ENCODE peak calls at places on chromosomes 3 and 15, in four cellular contexts. N is CD8-positive, alpha-beta T cell; U is gastrocnemius medialis; D is mammary epithelial cell. O is an unnamed sample.

GRCh38 chr15:88810449-88810848 is 7.2 kb downstream of the ACAN start:
- DNase-seq in N (no peak), U (no peak), D (peak), O (no peak)

GRCh38 chr3:48345946-48346572 is 12.6 kb upstream of the SPINK8 start:
- DNase-seq in U (no peak), N (no peak), D (no peak), O (no peak)

GRCh38 chr3:15575446-15575845 is 25.9 kb downstream of the HACL1 start:
- DNase-seq in D (no peak), N (no peak), U (no peak), O (no peak)

GRCh38 chr3:9901967-9902366 is 681 bp upstream of the IL17RE start:
- DNase-seq in U (no peak), D (no peak), N (no peak), O (no peak)

GRCh38 chr15:27656296-27656987 is 442.7 kb downstream of the OCA2 start:
- DNase-seq in U (no peak), D (no peak), N (no peak), O (no peak)

GRCh38 chr3:46280105-46280797 is 38.0 kb downstream of the CCR3 start:
- DNase-seq in N (peak), U (no peak), D (peak), O (no peak)

GRCh38 chr3:54511766-54512365 is 389.5 kb downstream of the CACNA2D3 start:
- DNase-seq in D (no peak), N (no peak), U (no peak), O (peak)

GRCh38 chr3:184954251-184954650 is 142.3 kb downstream of the VPS8 start:
- DNase-seq in D (no peak), U (no peak), N (no peak), O (no peak)

GRCh38 chr15:23397779-23398178 is 43.2 kb downstream of the GOLGA8S start:
- DNase-seq in N (no peak), D (no peak), U (no peak), O (no peak)

GRCh38 chr3:154139996-154140436 is 18.8 kb downstream of the ARHGEF26 start:
- DNase-seq in D (no peak), U (no peak), N (no peak), O (no peak)

GRCh38 chr3:196632033-196632751 is 7.3 kb upstream of the NRROS start:
- DNase-seq in U (peak), D (peak), N (peak), O (no peak)

GRCh38 chr3:107106316-107106715 is 270.9 kb upstream of the CCDC54 start:
- DNase-seq in U (no peak), D (peak), N (no peak), O (no peak)

GRCh38 chr3:73623996-73624362 is 762 bp downstream of the PDZRN3 start:
- DNase-seq in D (peak), U (peak), N (no peak), O (no peak)

GRCh38 chr15:31111091-31111647 is 9.6 kb upstream of the TRPM1 start:
- DNase-seq in D (no peak), N (no peak), U (no peak), O (no peak)

GRCh38 chr3:77816470-77816869 is 776.6 kb downstream of the ROBO2 start:
- DNase-seq in N (no peak), D (no peak), U (no peak), O (no peak)

GRCh38 chr3:10242182-10243065 is 5.8 kb upstream of the TATDN2 start:
- DNase-seq in N (peak), U (no peak), D (no peak), O (no peak)

GRCh38 chr3:50474717-50475116 is 28.7 kb downstream of the CACNA2D2 start:
- DNase-seq in U (no peak), D (peak), N (no peak), O (no peak)

GRCh38 chr3:78820497-78820896 is 947.3 kb downstream of the ROBO1 start:
- DNase-seq in U (no peak), N (no peak), D (no peak), O (no peak)

GRCh38 chr3:49469037-49469875 is 811 bp upstream of the DAG1 start:
- DNase-seq in D (peak), U (peak), N (no peak), O (no peak)

GRCh38 chr15:62941719-62942118 is 100.8 kb upstream of the TPM1 start:
- DNase-seq in U (no peak), N (no peak), D (no peak), O (no peak)

GRCh38 chr15:50066693-50067092 is 52.3 kb downstream of the ATP8B4 start:
- DNase-seq in D (no peak), U (no peak), N (no peak), O (no peak)

GRCh38 chr15:43127752-43128151 is 5.6 kb upstream of the TMEM62 start:
- DNase-seq in U (no peak), D (no peak), N (no peak), O (no peak)

GRCh38 chr3:107956991-107957467 is 133.8 kb downstream of the CD47 start:
- DNase-seq in U (peak), N (no peak), D (no peak), O (peak)

GRCh38 chr3:169457807-169458206 is 205.7 kb downstream of the MECOM start:
- DNase-seq in N (no peak), D (no peak), U (no peak), O (no peak)
- H3K27ac ChIP-seq in N (no peak), D (no peak), U (no peak), O (no peak)

GRCh38 chr15:52673312-52673711 is 5.9 kb downstream of the ATOSA start:
- DNase-seq in U (no peak), D (peak), N (no peak), O (no peak)

GRCh38 chr15:52672661-52673060 is 6.5 kb downstream of the ATOSA start:
- DNase-seq in N (no peak), D (no peak), U (no peak), O (no peak)

GRCh38 chr15:52673734-52674133 is 5.5 kb downstream of the ATOSA start:
- DNase-seq in D (no peak), U (no peak), N (no peak), O (no peak)

GRCh38 chr15:52677593-52677992 is 1.6 kb downstream of the ATOSA start:
- DNase-seq in U (no peak), N (no peak), D (no peak), O (no peak)

DNA sequence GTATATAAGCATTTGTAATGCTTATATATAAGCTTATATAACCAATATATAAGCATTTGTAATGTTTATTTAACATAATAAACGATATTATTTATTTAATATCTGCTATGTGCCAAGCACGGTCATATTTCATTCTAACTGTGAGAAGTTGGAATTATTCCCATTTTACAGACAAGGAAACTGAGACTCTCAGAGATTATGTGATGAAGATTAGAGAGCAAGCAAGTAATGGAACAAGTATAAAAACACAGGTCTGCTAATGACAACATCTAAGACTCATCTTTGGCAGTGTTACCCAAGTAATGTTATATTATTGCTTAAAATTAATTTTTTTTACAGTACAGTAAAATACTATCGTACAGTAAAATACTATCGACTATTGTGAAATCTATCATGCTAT is 4.4 kb downstream of the ATOSA start:
- DNase-seq in N (no peak), D (no peak), U (no peak), O (no peak)
- H3K4me3 ChIP-seq in N (no peak), D (no peak), U (peak), O (no peak)

GRCh38 chr15:39583586-39584265 is 2.8 kb downstream of the THBS1 start:
- DNase-seq in U (no peak), D (peak), N (no peak), O (no peak)
- TF ChIP-seq CTCF in U (no peak), D (peak), N (peak), O (no peak)

DNA sequence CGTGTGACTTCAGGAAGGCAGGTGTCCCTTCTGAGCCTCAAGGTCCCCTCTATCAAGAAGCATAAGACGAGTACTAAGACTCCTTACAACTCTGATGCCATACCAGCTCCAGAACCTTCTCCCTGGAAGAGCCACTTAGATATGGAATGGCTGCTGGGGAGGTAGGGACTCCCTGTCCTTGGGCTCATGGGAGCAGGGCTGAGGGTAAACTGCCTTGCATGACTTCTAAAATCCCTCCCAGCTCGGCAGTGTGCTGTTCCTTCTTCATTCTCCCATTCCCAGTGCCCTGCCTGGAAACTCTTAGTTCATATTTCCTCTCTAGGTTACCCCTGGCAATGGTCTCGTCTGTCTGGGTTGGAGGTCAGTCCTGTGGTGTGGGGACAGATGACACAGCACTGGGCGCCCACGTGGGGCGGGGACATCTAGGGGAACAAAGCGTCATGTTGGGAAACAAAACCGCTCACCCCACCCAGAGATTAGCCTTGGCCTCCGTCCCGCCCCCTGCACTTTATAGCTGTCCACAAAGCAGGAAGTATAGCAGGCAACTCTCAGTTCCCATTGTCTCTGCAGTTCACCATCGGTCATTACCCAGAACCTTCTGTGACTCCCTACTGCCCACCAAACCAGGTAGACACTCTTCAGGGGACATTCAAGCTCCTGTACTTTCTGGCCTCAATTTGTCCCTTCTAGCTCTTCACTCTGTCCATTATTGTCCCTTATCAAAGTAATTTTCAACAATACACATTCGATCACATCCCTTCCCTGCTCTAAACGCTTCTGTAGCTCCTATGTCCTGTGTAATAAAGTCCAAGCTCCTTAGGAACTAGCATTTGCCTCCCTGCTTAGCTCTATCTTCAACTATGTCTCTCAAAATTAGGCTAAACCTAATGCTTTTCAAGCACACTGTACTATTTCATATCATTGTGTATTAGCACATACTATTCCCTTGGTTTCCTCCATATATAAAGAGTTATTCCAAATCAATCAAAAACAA is 73.8 kb downstream of the IQSEC1 start:
- DNase-seq in U (peak), N (no peak), D (no peak), O (no peak)
- H3K27ac ChIP-seq in U (peak), N (no peak), D (no peak), O (no peak)

DNA sequence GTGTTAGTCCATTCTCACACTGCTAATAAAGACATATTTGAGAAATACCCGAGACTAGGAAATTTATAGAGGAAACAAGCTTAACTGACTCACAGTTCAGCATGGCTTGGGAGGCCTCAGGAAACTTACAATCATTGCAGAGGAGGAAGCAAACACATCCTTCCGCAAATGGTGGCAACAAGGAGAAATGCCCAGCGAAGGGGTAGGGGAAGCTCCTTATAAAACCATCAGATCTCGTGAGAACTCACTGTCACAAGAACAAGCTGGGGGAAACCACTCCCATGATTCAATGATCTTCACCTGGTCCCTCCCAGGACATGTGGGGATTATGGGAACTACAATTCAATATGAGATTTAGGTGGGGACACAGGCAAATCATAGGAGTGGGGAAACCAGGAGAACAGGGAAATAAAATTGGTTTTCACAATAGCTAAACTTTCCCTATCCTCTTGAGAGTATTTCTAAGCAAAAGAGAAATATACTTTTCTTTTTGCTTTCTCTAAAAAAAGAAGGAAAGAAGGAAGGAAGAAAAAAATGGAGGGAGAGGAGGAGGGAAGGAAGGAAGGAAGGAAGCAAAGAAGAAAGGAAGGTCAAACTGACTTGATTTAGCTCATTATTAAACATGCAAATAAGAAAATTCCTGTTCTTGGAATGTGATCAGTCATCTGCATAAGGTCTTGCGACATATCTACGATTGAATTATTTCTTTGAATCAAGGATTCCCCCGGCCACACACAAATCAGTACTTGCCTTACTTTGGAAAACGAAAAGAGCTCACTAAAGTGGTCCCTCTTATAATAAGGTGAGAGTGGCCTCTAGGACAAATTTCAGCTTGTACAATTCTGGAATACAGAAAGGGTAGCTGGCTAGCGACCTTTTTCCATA is 75.2 kb downstream of the LIPC start:
- DNase-seq in N (no peak), U (no peak), D (no peak), O (no peak)
- H3K4me3 ChIP-seq in N (no peak), U (no peak), D (no peak), O (no peak)

DNA sequence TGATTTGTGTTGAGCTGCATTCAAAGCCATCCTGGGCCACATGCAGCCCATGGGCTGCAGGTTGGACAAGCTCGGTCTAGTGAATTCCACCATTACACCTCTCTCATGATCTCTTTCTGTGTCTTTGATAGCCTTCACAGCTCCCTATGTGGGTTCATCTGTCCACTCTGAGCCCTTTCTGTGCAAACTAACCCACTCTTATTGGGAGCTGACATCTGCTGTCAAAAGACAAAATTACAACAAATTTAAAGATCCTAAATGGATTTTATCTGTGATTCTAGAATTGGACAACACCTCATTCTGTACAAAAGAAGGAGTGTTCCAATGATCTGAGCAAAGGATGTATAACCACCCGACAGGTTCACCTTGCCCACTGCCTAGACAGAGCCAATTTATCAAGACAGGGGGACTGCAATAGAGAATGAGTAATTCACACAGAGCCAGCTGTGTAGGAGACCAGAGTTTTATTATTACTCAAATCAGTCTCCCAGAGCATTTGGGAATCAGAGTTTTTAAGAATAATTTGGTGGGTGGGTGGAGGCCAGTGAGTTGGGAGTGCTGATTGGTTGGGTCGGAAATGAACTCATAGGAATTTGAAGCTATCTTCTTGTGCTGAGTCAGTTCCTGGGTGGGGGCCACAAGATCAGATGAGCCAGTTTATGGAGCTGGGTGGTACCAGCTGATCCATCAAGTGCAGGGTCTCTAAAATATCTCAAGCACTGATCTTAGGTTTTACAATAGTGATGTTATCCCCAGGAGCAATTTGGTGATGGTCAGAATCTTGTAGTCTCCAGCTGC is 2.6 kb upstream of the XYLB start:
- DNase-seq in U (no peak), N (no peak), D (no peak), O (no peak)
- TF ChIP-seq CTCF in U (no peak), N (no peak), D (peak), O (no peak)

DNA sequence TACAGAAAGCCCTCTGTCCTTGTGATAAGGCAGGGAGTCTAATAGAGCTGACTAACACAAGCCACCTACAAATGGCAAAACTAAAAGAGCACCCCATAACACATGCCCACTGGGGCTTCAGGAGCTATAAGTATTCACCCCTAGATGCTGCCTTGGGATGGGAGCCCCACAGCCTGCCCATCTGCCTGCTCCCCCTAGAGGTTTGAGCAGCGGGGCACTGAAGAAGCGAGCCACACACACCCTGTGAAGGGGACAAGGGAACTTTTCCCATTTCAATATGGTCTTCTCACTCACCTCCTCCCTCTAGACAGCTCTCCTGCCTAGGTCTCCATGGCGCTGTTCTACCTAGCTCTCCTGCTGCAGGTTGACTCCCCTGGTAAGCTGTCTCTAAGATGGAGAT is 261.0 kb downstream of the SHQ1 start:
- DNase-seq in N (no peak), U (no peak), D (no peak), O (no peak)
- H3K27ac ChIP-seq in N (no peak), U (no peak), D (no peak), O (no peak)

DNA sequence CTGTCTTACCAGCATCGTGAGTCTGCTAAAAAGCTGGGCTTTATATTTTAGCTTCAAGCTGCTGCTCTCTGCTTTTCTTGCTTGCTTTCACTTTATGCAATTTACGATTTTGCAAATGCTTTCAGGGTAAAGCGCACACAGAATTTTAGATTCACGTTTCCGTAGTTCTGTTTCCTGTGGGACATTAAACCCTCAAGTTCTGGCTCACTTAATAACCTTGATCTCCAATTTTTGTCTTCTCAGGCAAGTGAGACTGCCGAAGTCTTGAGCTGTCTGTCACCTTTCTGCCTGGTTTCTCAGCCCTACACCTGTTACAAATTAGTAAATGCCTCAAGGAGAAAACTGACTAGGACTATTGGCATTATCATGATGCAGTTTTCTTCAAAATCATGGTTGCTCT is 170.5 kb upstream of the TGFBR2 start:
- DNase-seq in N (no peak), U (no peak), D (no peak), O (no peak)
- H3K4me3 ChIP-seq in N (peak), U (peak), D (no peak), O (peak)

GRCh38 chr3:139319428-139320402 is 24.1 kb upstream of the MRPS22 start:
- DNase-seq in D (no peak), U (no peak), N (no peak), O (no peak)
- TF ChIP-seq CTCF in D (peak), U (no peak), N (no peak), O (no peak)

O was measured in vagina.